ENCODE peak calls at places on chromosomes 5 and 9, in eight cellular contexts. J, E, V, A, Q, X, C and W are unnamed samples.

GRCh38 chr9:126000731-126001580 is 253.8 kb downstream of the PBX3 start:
- DNase-seq in J (no peak), E (no peak), V (no peak), A (no peak), Q (no peak), X (no peak), C (no peak), W (no peak)

GRCh38 chr5:33734541-33734940 is 157.2 kb downstream of the ADAMTS12 start:
- DNase-seq in J (no peak), E (no peak), V (no peak), A (no peak), Q (peak), X (no peak), C (peak), W (no peak)

GRCh38 chr9:89077519-89077918 is 86.3 kb downstream of the S1PR3 start:
- DNase-seq in J (no peak), E (no peak), V (no peak), A (no peak), Q (no peak), X (no peak), C (no peak), W (no peak)

GRCh38 chr9:116133163-116133562 is 20.4 kb upstream of the PAPPA start:
- DNase-seq in J (no peak), E (no peak), V (no peak), A (no peak), Q (no peak), X (no peak), C (no peak), W (no peak)

GRCh38 chr9:128689293-128689770 is 310 bp downstream of the SET start:
- DNase-seq in J (no peak), E (no peak), V (no peak), A (peak), Q (peak), X (peak), C (no peak), W (peak)

GRCh38 chr5:127619908-127620479 is 28.9 kb upstream of the CTXN3 start:
- DNase-seq in J (no peak), E (no peak), V (no peak), A (no peak), Q (no peak), X (no peak), C (no peak), W (no peak)

GRCh38 chr9:133439337-133439736 is 17.2 kb downstream of the ADAMTS13 start:
- DNase-seq in J (no peak), E (no peak), V (no peak), A (no peak), Q (no peak), X (no peak), C (no peak), W (no peak)

GRCh38 chr5:3035452-3035851 is 284.0 kb upstream of the IRX2 start:
- DNase-seq in J (no peak), E (no peak), V (no peak), A (no peak), Q (no peak), X (no peak), C (no peak), W (no peak)

GRCh38 chr9:96025995-96026572 is 150.6 kb downstream of the ERCC6L2 start:
- DNase-seq in J (peak), E (peak), V (no peak), A (peak), Q (no peak), X (no peak), C (no peak), W (no peak)

GRCh38 chr9:134066923-134067851 is 639 bp downstream of the BRD3 start:
- DNase-seq in J (peak), E (peak), V (no peak), A (peak), Q (peak), X (no peak), C (peak), W (peak)

GRCh38 chr5:143921525-143922311 is 109.8 kb downstream of the HMHB1 start:
- DNase-seq in J (no peak), E (no peak), V (no peak), A (no peak), Q (peak), X (no peak), C (peak), W (no peak)

GRCh38 chr9:128902351-128903078 is 18.3 kb upstream of the PHYHD1 start:
- DNase-seq in J (peak), E (no peak), V (peak), A (peak), Q (no peak), X (no peak), C (peak), W (no peak)

GRCh38 chr9:127179633-127180401 is 57.4 kb upstream of the ANGPTL2 start:
- DNase-seq in J (no peak), E (peak), V (no peak), A (no peak), Q (no peak), X (no peak), C (no peak), W (no peak)

GRCh38 chr5:106163233-106163632 is 1507.5 kb downstream of the EFNA5 start:
- DNase-seq in J (no peak), E (no peak), V (no peak), A (no peak), Q (no peak), X (no peak), C (no peak), W (no peak)

GRCh38 chr9:71675129-71675856 is 93.0 kb downstream of the CEMIP2 start:
- DNase-seq in J (no peak), E (no peak), V (no peak), A (no peak), Q (no peak), X (no peak), C (no peak), W (no peak)

GRCh38 chr9:91714020-91714721 is 235.9 kb downstream of the ROR2 start:
- DNase-seq in J (peak), E (peak), V (no peak), A (peak), Q (peak), X (peak), C (peak), W (peak)

GRCh38 chr5:97657239-97657638 is 474.2 kb upstream of the RIOK2 start:
- DNase-seq in J (no peak), E (no peak), V (no peak), A (no peak), Q (peak), X (no peak), C (no peak), W (no peak)

GRCh38 chr5:138789771-138790242 is 36.6 kb downstream of the CTNNA1 start:
- DNase-seq in J (no peak), E (no peak), V (no peak), A (no peak), Q (peak), X (no peak), C (peak), W (no peak)

GRCh38 chr5:55706230-55706629 is 5.9 kb downstream of the SLC38A9 start:
- DNase-seq in J (no peak), E (no peak), V (no peak), A (no peak), Q (no peak), X (no peak), C (no peak), W (no peak)

GRCh38 chr5:179375966-179376365 is 30.7 kb upstream of the ADAMTS2 start:
- DNase-seq in J (no peak), E (peak), V (no peak), A (no peak), Q (no peak), X (no peak), C (no peak), W (no peak)

GRCh38 chr9:14313378-14313940 is 482 bp downstream of the NFIB start:
- DNase-seq in J (peak), E (no peak), V (no peak), A (no peak), Q (no peak), X (peak), C (peak), W (peak)

GRCh38 chr5:170225326-170226137 is 7.3 kb upstream of the C5orf58 start:
- DNase-seq in J (peak), E (no peak), V (peak), A (peak), Q (peak), X (peak), C (peak), W (peak)

GRCh38 chr5:139915274-139915673 is 119.7 kb downstream of the PSD2 start:
- DNase-seq in J (no peak), E (no peak), V (no peak), A (no peak), Q (no peak), X (no peak), C (no peak), W (peak)

GRCh38 chr5:123147741-123148140 is 58.7 kb downstream of the PRDM6 start:
- DNase-seq in J (no peak), E (no peak), V (no peak), A (no peak), Q (no peak), X (no peak), C (no peak), W (no peak)

GRCh38 chr9:109035684-109036423 is 22.6 kb upstream of the CTNNAL1 start:
- DNase-seq in J (no peak), E (no peak), V (no peak), A (peak), Q (peak), X (no peak), C (peak), W (peak)

GRCh38 chr5:136033848-136034247 is 5.1 kb downstream of the TGFBI start:
- DNase-seq in J (no peak), E (peak), V (no peak), A (no peak), Q (peak), X (no peak), C (no peak), W (no peak)

GRCh38 chr5:9922719-9923118 is 292.6 kb upstream of the TAS2R1 start:
- DNase-seq in J (no peak), E (no peak), V (no peak), A (no peak), Q (no peak), X (no peak), C (no peak), W (no peak)

GRCh38 chr9:99056876-99057664 is 47.8 kb upstream of the TGFBR1 start:
- DNase-seq in J (peak), E (no peak), V (no peak), A (no peak), Q (peak), X (no peak), C (peak), W (no peak)

GRCh38 chr5:76663573-76663972 is 40.4 kb upstream of the F2RL2 start:
- DNase-seq in J (no peak), E (no peak), V (no peak), A (no peak), Q (peak), X (no peak), C (peak), W (peak)

GRCh38 chr5:169768416-169768815 is 131.3 kb downstream of the DOCK2 start:
- DNase-seq in J (no peak), E (no peak), V (no peak), A (no peak), Q (no peak), X (no peak), C (no peak), W (no peak)

GRCh38 chr9:38318755-38319495 is 73.6 kb upstream of the ALDH1B1 start:
- DNase-seq in J (no peak), E (no peak), V (no peak), A (no peak), Q (peak), X (no peak), C (peak), W (no peak)

GRCh38 chr9:70257991-70258691 is 637 bp upstream of the SMC5 start:
- DNase-seq in J (no peak), E (peak), V (peak), A (peak), Q (peak), X (peak), C (peak), W (peak)

GRCh38 chr5:10735569-10736255 is 25.3 kb downstream of the DAP start:
- DNase-seq in J (no peak), E (no peak), V (peak), A (peak), Q (no peak), X (no peak), C (no peak), W (no peak)

GRCh38 chr5:158709279-158709678 is 390.4 kb downstream of the EBF1 start:
- DNase-seq in J (no peak), E (no peak), V (no peak), A (no peak), Q (no peak), X (no peak), C (no peak), W (no peak)